ENCODE peak calls at places on chromosomes 1 and 21, in six cellular contexts. S is K562, H is upper lobe of left lung, J is Panc1, E is spleen, D is esophagus muscularis mucosa. I is an unnamed sample. For H3K4me1, the result is how much of the 10 kb centered on the place peaks cover.

GRCh38 chr1:51642739-51643142 is 25.8 kb downstream of the OSBPL9 start:
- DNase-seq in D (no peak), J (no peak), S (no peak), H (no peak), E (no peak), I (no peak)

GRCh38 chr1:48823161-48823560 is 46.5 kb upstream of the BEND5 start:
- DNase-seq in S (no peak), J (no peak), H (no peak), D (no peak), E (no peak), I (peak)

GRCh38 chr1:201850053-201850397 is 21.1 kb downstream of the IPO9 start:
- DNase-seq in S (no peak), H (no peak), J (peak), D (no peak), E (no peak), I (no peak)

GRCh38 chr1:244104309-244105060 is 53.4 kb downstream of the ZBTB18 start:
- DNase-seq in D (no peak), H (no peak), E (no peak), S (no peak), J (no peak), I (no peak)

GRCh38 chr1:89605692-89606091 is 27.2 kb upstream of the LRRC8C start:
- DNase-seq in H (no peak), S (no peak), D (no peak), J (no peak), E (no peak), I (no peak)

GRCh38 chr1:218482683-218483082 is 137.5 kb downstream of the TGFB2 start:
- DNase-seq in J (no peak), H (no peak), D (no peak), E (no peak), S (no peak), I (no peak)

GRCh38 chr1:76500111-76500510 is 367.2 kb upstream of the ST6GALNAC5 start:
- DNase-seq in D (no peak), H (no peak), S (no peak), J (no peak), E (no peak), I (no peak)

GRCh38 chr1:211643324-211644212 is 31.9 kb downstream of the NEK2 start:
- DNase-seq in S (peak), J (no peak), H (peak), E (no peak), D (no peak), I (peak)

GRCh38 chr1:47755368-47755990 is 241.7 kb downstream of the TRABD2B start:
- DNase-seq in J (peak), E (peak), D (no peak), S (peak), H (no peak), I (peak)

GRCh38 chr21:43585924-43586411 is 73.3 kb downstream of the HSF2BP start:
- DNase-seq in S (no peak), J (peak), E (no peak), H (no peak), D (peak), I (no peak)

GRCh38 chr1:32817815-32818786 is 648 bp downstream of the S100PBP start:
- DNase-seq in S (peak), J (no peak), E (no peak), D (peak), H (peak), I (peak)

GRCh38 chr1:32818804-32819541 is 1.5 kb downstream of the S100PBP start:
- DNase-seq in D (no peak), E (no peak), J (no peak), H (no peak), S (peak), I (peak)

GRCh38 chr1:32813941-32814739 is 3.0 kb downstream of the YARS1 start:
- DNase-seq in E (no peak), D (no peak), S (peak), J (no peak), H (no peak), I (no peak)

GRCh38 chr1:32816676-32817158 is 441 bp downstream of the YARS1 start:
- DNase-seq in J (no peak), H (no peak), S (peak), D (no peak), E (no peak), I (peak)

GRCh38 chr1:32817159-32817814 is at the start of the genes S100PBP and YARS1:
- DNase-seq in E (peak), H (peak), J (peak), S (peak), D (peak), I (peak)
- TF ChIP-seq POLR2AphosphoS5 in E (peak), H (peak), J (peak), S (peak), D (peak), I (peak)

GRCh38 chr1:36341626-36342320 is 18.3 kb upstream of the EVA1B start:
- DNase-seq in J (no peak), E (peak), D (no peak), H (no peak), S (no peak), I (no peak)

GRCh38 chr1:36345353-36345752 is 21.9 kb upstream of the EVA1B start:
- DNase-seq in H (no peak), E (peak), J (no peak), D (no peak), S (no peak), I (no peak)

GRCh38 chr1:36344395-36344680 is 20.9 kb upstream of the EVA1B start:
- DNase-seq in E (peak), H (no peak), D (no peak), J (no peak), S (no peak), I (no peak)

GRCh38 chr1:36342426-36343185 is 19.2 kb upstream of the EVA1B start:
- DNase-seq in D (no peak), S (peak), J (peak), H (no peak), E (peak), I (peak)

DNA sequence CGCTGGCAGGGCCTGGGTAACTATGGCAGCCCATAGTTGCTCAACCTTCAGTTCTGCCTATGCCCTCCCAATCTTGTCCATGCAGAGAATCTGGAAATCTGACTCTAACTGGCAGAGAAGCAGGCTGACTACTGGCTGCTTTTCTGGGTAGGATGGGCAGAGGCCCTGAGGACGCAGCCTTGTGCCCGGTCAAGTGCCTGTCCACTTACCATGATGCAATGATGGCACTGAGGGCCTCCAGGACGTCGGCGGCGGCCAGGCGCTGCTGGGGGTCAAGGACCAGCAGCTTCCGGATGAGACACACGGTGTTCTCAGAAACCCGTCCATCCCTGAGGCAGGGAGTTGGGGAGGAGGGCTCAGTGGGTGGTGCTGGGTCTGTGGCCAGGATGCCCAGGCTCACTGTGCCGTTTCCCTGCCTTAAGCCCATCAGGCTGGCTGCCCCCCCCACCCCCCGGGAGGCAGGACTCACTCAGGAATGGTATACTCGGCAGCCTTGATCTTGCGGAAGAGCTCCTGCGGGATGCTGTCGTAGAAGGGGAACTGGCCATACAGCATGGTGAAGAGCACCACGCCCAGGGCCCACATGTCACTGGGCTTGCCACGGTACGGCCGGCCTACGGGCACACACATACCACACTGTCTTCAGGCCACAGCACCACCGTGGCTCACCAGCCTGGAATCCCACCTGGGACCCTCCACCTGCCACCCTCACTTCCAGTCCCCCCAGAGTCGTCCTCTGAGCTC is 20.4 kb upstream of the EVA1B start:
- DNase-seq in S (no peak), E (peak), D (no peak), J (no peak), H (no peak), I (no peak)
- H3K27ac ChIP-seq in S (no peak), E (peak), D (no peak), J (no peak), H (no peak), I (no peak)

GRCh38 chr1:165350861-165351260 is 5.7 kb downstream of the LMX1A start:
- DNase-seq in H (no peak), E (no peak), J (no peak), D (no peak), S (no peak), I (no peak)

GRCh38 chr1:165344736-165345135 is 11.8 kb downstream of the LMX1A start:
- DNase-seq in H (peak), S (no peak), D (no peak), J (no peak), E (no peak), I (no peak)

GRCh38 chr1:165344198-165344597 is 12.3 kb downstream of the LMX1A start:
- DNase-seq in S (no peak), D (peak), J (no peak), E (no peak), H (no peak), I (no peak)

GRCh38 chr1:165342588-165342987 is 13.9 kb downstream of the LMX1A start:
- DNase-seq in S (no peak), J (no peak), E (no peak), D (peak), H (no peak), I (no peak)

GRCh38 chr1:165345502-165345901 is 11.0 kb downstream of the LMX1A start:
- DNase-seq in D (peak), E (no peak), S (no peak), H (no peak), J (no peak), I (no peak)
- H3K4me1 ChIP-seq in D (under half), E (under half), S (under half), H (under half), J (under half), I (under half)

GRCh38 chr1:101120868-101121267 is 95.3 kb upstream of the DPH5 start:
- DNase-seq in J (no peak), E (no peak), H (no peak), S (no peak), D (no peak), I (no peak)

GRCh38 chr1:101121975-101122374 is 96.4 kb upstream of the DPH5 start:
- DNase-seq in J (no peak), D (no peak), H (no peak), S (no peak), E (no peak), I (no peak)

GRCh38 chr1:101122452-101123166 is 97.0 kb upstream of the DPH5 start:
- DNase-seq in H (no peak), S (no peak), J (no peak), E (no peak), D (no peak), I (no peak)

GRCh38 chr1:101121515-101121914 is 95.9 kb upstream of the DPH5 start:
- DNase-seq in E (no peak), J (no peak), S (no peak), H (no peak), D (no peak), I (no peak)

DNA sequence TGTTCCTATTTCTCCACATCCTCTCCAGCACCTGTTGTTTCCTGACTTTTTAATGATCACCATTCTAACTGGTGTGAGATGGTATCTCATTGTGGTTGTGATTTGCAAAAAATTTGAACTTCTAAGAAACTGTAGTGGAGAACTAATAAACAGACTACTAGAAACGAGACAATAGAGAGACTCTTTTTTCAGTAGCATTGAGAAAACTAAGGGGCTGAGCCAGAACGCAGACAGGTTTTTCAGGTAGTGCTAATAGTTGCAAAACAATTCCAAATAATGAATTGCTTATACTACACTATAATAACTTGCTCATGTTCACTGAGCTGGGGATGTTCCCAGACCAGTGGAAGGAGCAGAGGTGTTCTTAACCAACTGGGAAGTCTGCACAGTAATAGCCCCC is 98.8 kb upstream of the DPH5 start:
- DNase-seq in S (no peak), J (no peak), D (no peak), E (no peak), H (no peak), I (no peak)
- TF ChIP-seq POLR2AphosphoS5 in S (no peak), J (no peak), D (no peak), E (no peak), H (no peak), I (no peak)

GRCh38 chr1:156657971-156658319 is 16.0 kb downstream of the BCAN start:
- DNase-seq in J (no peak), S (no peak), H (no peak), E (no peak), D (no peak), I (no peak)

GRCh38 chr1:156659994-156660751 is 17.0 kb downstream of the NES start:
- DNase-seq in S (peak), H (peak), D (peak), J (peak), E (peak), I (peak)

GRCh38 chr1:156659672-156659993 is 17.6 kb downstream of the NES start:
- DNase-seq in J (no peak), S (no peak), D (no peak), H (no peak), E (no peak), I (no peak)

GRCh38 chr1:156658496-156658895 is 16.6 kb downstream of the BCAN start:
- DNase-seq in H (peak), D (no peak), S (no peak), J (no peak), E (no peak), I (no peak)

DNA sequence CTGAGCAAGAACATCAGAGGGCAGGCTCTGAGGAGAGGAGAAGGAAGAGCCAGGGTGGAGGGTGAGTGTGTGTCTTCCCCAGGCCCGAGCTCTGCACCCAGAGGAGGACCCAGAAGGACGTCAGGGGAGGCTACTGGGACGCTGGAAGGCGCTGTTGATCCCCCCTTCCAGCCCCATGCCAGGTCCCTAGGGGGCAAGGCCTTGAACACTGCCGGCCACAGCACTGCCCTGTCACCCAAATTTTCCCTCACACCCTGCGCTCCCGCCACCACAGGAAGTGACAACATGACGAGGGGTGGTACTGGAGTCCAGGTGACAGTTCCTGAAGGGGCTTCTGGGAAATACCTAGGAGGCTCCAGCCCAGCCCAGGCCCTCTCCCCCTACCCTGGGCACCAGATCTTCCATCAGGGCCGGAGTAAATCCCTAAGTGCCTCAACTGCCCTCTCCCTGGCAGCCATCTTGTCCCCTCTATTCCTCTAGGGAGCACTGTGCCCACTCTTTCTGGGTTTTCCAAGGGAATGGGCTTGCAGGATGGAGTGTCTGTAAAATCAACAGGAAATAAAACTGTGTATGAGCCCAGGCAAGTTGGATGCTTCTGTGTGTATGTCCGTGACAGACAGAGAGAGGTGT is 17.1 kb downstream of the BCAN start:
- DNase-seq in D (no peak), E (no peak), J (no peak), H (no peak), S (no peak), I (no peak)
- H3K27ac ChIP-seq in D (peak), E (peak), J (peak), H (no peak), S (peak), I (peak)

GRCh38 chr1:241738284-241738683 is 86.2 kb downstream of the WDR64 start:
- DNase-seq in S (no peak), J (no peak), D (no peak), E (no peak), H (no peak), I (no peak)
- H3K4me1 ChIP-seq in S (under half), J (under half), D (under half), E (under half), H (under half), I (under half)

DNA sequence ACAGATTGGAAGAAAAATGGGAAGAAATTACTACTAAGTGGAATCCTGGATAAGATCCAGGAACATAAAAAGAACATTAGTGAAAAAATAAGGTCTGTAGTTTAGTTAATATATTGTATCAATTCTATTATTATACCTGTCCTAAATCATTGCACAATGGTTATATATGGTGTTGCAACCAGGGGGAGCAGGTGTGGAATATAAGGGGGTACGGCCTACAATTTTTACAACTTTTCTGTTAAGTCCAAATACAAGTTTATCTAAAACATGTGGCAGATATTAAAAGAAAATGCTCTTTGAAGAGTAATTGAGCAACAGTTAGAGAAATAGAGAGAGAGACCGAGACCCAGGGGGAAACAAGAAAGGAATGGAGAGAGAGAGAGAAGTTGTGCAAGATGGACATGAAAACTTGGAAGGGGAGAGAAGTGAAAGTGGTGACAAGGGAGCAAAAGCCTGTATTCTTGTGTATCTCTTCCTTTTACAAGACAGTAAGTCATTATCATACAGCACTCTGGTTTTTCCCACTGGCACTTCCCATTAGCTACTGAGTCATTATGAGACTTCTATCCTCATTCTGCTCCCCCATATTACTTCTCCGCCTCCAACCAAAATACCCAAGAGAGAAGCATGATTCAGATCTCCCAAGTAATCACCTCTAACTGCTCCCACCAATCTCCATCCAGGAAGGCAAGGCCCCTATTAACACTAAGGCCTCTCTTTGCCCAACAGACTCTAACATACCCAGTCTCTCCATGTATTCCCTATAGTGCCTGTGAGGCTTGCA is 22.3 kb upstream of the TRAF3IP3 start:
- DNase-seq in J (no peak), H (no peak), S (no peak), E (no peak), D (no peak), I (no peak)
- TF ChIP-seq POLR2AphosphoS5 in J (no peak), H (no peak), S (no peak), E (no peak), D (no peak), I (no peak)

GRCh38 chr1:198019126-198019525 is 102.0 kb downstream of the LHX9 start:
- DNase-seq in E (no peak), H (no peak), D (no peak), S (no peak), J (no peak), I (no peak)
- H3K27ac ChIP-seq in E (no peak), H (no peak), D (no peak), S (no peak), J (no peak), I (no peak)

I was measured in transverse colon.